ENCODE peak calls at places on chromosomes 1 and 21, in six cellular contexts. R is left lung, E is SJSA1, D is cardiac fibroblast, W is astrocyte of the spinal cord, L is AG04449. M is an unnamed sample.

GRCh38 chr1:210123924-210124589 is 108.5 kb upstream of the SERTAD4 start:
- DNase-seq in R (no peak), E (peak), D (peak), W (peak), L (peak), M (peak)

GRCh38 chr1:244346972-244347618 is 104.6 kb downstream of the ADSS2 start:
- DNase-seq in R (no peak), E (no peak), D (no peak), W (no peak), L (no peak), M (no peak)

GRCh38 chr1:248686815-248687214 is 15.8 kb downstream of the OR14I1 start:
- DNase-seq in R (no peak), E (no peak), D (no peak), W (no peak), L (no peak), M (no peak)

GRCh38 chr1:245116781-245117180 is 38.0 kb upstream of the KIF26B start:
- DNase-seq in R (no peak), E (no peak), D (no peak), W (no peak), L (no peak), M (no peak)

GRCh38 chr1:117077267-117077666 is 17.1 kb downstream of the TTF2 start:
- DNase-seq in R (no peak), E (peak), D (peak), W (peak), L (peak), M (peak)

GRCh38 chr21:33189845-33190244 is 39.9 kb upstream of the IFNAR2 start:
- DNase-seq in R (no peak), E (no peak), D (no peak), W (no peak), L (no peak), M (no peak)

GRCh38 chr1:78176448-78176847 is 130.7 kb downstream of the GIPC2 start:
- DNase-seq in R (no peak), E (peak), D (peak), W (peak), L (peak), M (peak)

GRCh38 chr1:8845104-8846097 is 28.0 kb upstream of the RERE start:
- DNase-seq in R (no peak), E (no peak), D (no peak), W (no peak), L (no peak), M (no peak)

GRCh38 chr1:16026723-16027484 is 5.1 kb downstream of the CLCNKA start:
- DNase-seq in R (peak), E (no peak), D (no peak), W (peak), L (no peak), M (no peak)

GRCh38 chr21:27045281-27045985 is 78.5 kb upstream of the ADAMTS5 start:
- DNase-seq in R (no peak), E (no peak), D (no peak), W (no peak), L (no peak), M (no peak)

GRCh38 chr1:69568435-69569280 is 936 bp downstream of the LRRC7 start:
- DNase-seq in R (peak), E (no peak), D (no peak), W (no peak), L (no peak), M (no peak)

GRCh38 chr1:201330541-201330940 is 46.9 kb downstream of the TNNT2 start:
- DNase-seq in R (no peak), E (no peak), D (no peak), W (no peak), L (no peak), M (no peak)

GRCh38 chr1:43451701-43452532 is 1.8 kb downstream of the HYI start:
- DNase-seq in R (no peak), E (no peak), D (no peak), W (no peak), L (no peak), M (no peak)

GRCh38 chr1:200889571-200889970 is 5.1 kb upstream of the INAVA start:
- DNase-seq in R (no peak), E (no peak), D (no peak), W (no peak), L (no peak), M (no peak)

GRCh38 chr1:50279622-50280320 is 143.5 kb downstream of the DMRTA2 start:
- DNase-seq in R (no peak), E (no peak), D (peak), W (peak), L (no peak), M (no peak)

GRCh38 chr1:156368157-156368658 is 803 bp upstream of the RHBG start:
- DNase-seq in R (no peak), E (no peak), D (no peak), W (no peak), L (no peak), M (no peak)

GRCh38 chr1:218699411-218699810 is 354.3 kb downstream of the TGFB2 start:
- DNase-seq in R (no peak), E (no peak), D (peak), W (no peak), L (no peak), M (no peak)

GRCh38 chr1:156608036-156608674 is 6.9 kb upstream of the GPATCH4 start:
- DNase-seq in R (no peak), E (no peak), D (peak), W (peak), L (no peak), M (peak)

GRCh38 chr21:45310446-45310845 is 22.8 kb upstream of the POFUT2 start:
- DNase-seq in R (peak), E (no peak), D (no peak), W (no peak), L (no peak), M (no peak)

GRCh38 chr1:50681931-50682330 is 258.7 kb upstream of the DMRTA2 start:
- DNase-seq in R (no peak), E (no peak), D (peak), W (no peak), L (no peak), M (no peak)

GRCh38 chr21:35102488-35103407 is 53.6 kb upstream of the RUNX1 start:
- DNase-seq in R (peak), E (no peak), D (no peak), W (peak), L (no peak), M (no peak)

GRCh38 chr1:162635418-162635817 is 3.2 kb downstream of the DDR2 start:
- DNase-seq in R (no peak), E (no peak), D (no peak), W (no peak), L (no peak), M (no peak)

GRCh38 chr21:27269646-27270045 is 302.8 kb upstream of the ADAMTS5 start:
- DNase-seq in R (no peak), E (peak), D (peak), W (peak), L (peak), M (peak)

DNA sequence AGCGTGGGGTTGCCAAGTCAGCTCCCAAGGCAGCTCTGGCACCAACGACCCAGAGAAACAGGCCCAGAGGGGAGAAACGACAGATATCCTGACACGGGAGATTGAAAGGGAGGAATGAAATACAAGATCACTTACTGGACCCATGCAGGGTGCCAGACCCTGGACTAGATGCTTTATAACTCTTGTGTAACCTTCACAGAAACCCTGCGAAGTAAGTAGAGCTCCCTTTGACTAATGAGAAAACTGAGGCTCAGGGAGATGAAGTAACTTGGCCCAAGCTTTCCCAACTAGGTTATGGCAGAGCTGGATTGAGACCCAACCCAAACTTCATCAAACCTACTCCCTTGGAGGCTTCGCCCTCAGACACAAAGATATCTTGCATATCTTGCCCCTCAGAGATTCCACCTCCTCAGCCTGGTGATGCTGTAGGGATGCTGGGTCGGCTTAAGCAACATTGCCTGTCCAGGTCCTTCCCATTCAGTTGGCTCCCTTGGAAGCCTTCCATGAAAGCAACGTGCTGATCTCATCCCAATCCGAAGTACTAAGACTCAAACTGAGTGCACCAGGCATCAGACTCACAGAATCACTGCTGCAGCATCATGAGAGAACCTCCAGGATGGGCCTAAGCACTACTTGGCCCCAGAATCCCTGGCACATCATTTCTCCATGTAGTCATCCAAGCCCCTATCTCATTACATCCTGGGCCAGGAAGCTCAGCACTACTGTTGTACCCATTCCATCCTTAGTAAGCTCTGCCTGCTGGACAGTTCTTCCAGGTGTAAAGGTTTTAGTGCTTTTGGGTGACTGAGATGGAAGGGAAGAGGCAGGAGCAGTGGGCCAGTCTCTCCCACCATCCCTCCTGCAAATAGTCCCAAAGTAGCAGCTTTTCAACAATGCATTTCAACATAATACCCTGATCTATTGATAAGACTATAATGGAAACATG is 1.1 kb upstream of the IGSF9 start:
- DNase-seq in R (no peak), E (no peak), D (no peak), W (no peak), L (no peak), M (no peak)
- H3K4me3 ChIP-seq in R (peak), E (no peak), D (no peak), W (peak), L (no peak), M (no peak)

DNA sequence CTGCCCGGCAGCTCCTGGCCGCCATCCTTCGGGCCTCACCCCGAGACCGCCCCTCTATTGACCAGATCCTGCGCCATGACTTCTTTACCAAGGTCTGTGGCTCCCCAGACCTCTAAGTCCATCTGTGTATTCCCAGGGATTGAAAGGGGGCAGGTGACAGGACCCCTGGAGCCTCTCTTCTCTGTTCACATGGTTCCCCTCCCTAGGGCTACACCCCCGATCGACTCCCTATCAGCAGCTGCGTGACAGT is 2.8 kb downstream of the PLK3 start:
- DNase-seq in R (no peak), E (no peak), D (no peak), W (no peak), L (no peak), M (no peak)
- H3K4me3 ChIP-seq in R (peak), E (no peak), D (peak), W (peak), L (no peak), M (peak)

DNA sequence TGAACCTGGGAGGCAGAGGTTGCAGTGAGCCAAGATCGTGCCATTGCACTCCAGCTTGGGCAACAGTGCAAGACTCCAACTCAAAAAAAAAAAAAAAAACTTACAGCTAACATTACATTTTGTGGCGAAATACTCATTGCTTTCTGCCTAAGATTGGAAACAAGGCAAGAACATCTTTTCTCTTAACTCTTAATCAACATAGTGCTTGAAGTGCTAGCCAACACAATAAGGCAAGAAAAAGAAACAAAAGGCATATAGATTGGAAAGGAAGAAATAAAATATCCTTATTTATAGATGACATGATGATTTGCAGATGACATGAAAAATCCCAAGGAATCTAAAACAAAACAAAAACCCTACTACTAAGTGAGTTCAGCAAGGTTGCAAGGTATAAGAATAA is 24.6 kb upstream of the GJA9 start:
- DNase-seq in R (no peak), E (no peak), D (no peak), W (no peak), L (no peak), M (no peak)
- H3K4me3 ChIP-seq in R (no peak), E (no peak), D (no peak), W (no peak), L (no peak), M (no peak)

DNA sequence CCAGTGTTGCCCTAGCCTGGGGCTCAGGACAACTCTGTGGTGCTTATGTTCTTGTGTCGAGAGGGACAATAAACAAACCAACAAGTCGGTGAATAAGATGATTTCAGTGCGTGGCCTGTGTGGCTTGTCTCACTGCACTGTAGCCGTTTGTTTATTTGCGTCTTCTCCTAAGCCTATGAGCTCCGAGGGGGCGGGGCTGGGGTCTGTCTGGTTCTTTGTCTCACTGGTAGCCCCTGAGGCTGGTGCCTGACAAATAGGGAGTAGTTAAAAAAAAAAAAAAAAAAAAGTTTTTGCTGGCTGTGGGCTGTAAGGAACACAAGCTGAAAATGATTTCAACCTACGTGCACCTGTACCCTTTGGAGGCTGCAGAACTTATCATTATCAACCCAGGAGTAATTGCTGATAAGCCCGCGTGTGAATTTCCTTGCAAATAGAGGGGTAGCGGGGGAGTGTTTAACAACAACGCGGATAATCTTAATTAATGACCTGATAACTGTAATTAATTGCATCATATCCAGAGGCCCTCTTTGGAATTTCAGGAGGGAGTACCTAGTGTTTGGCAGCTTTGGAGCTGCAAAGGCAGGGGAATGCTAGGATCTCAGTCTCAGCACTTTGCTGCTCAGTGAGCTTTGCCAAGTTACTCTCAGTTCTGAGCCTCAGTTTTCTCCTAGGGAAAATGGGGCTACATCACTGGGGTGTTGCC is 919 bp upstream of the ARHGEF10L start:
- DNase-seq in R (no peak), E (peak), D (no peak), W (no peak), L (no peak), M (no peak)
- H3K4me3 ChIP-seq in R (no peak), E (no peak), D (no peak), W (no peak), L (peak), M (no peak)

GRCh38 chr1:229431270-229432115 is 2.4 kb downstream of the ACTA1 start:
- DNase-seq in R (no peak), E (no peak), D (no peak), W (no peak), L (no peak), M (no peak)
- H3K4me3 ChIP-seq in R (no peak), E (no peak), D (no peak), W (no peak), L (no peak), M (no peak)

GRCh38 chr1:90835172-90835660 is 118.1 kb upstream of the BARHL2 start:
- DNase-seq in R (no peak), E (no peak), D (no peak), W (peak), L (no peak), M (no peak)

GRCh38 chr1:90837420-90837819 is 120.3 kb upstream of the BARHL2 start:
- DNase-seq in R (no peak), E (no peak), D (no peak), W (no peak), L (no peak), M (no peak)

GRCh38 chr1:90834354-90835171 is 117.5 kb upstream of the BARHL2 start:
- DNase-seq in R (no peak), E (no peak), D (no peak), W (peak), L (no peak), M (no peak)

GRCh38 chr1:90835661-90836344 is 118.7 kb upstream of the BARHL2 start:
- DNase-seq in R (peak), E (no peak), D (no peak), W (no peak), L (no peak), M (no peak)

DNA sequence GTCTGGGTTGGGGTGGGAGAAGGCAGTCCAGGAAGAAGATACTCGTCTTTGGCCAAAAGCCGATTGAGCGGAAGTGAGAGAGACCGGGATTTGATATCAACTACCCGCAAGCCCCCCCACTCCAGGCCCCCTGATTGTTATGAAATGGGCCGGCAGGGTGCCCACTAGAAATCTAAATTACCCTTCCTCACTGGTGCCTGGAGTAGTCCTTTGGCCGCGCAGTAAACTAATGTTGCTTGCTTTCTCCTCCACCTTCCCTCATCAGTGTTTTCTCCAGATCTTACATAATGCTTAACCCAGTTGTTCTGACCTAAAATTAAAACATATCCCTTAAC is 119.2 kb upstream of the BARHL2 start:
- DNase-seq in R (no peak), E (no peak), D (no peak), W (no peak), L (no peak), M (no peak)
- H3K4me3 ChIP-seq in R (peak), E (no peak), D (peak), W (no peak), L (no peak), M (no peak)

GRCh38 chr1:31955917-31956736 is 18.0 kb upstream of the PTP4A2 start:
- DNase-seq in R (peak), E (peak), D (peak), W (peak), L (peak), M (peak)
- H3K4me3 ChIP-seq in R (no peak), E (no peak), D (no peak), W (no peak), L (no peak), M (no peak)